ENCODE peak calls at places on chromosomes 11 and 22, in four cellular contexts. V, T, X and Z are unnamed samples.

GRCh38 chr11:10072841-10073240 is 221.2 kb downstream of the SBF2 start:
- DNase-seq in X (no peak), V (no peak), T (no peak), Z (no peak)

GRCh38 chr11:76207642-76208378 is 1.5 kb upstream of the WNT11 start:
- DNase-seq in V (peak), X (no peak), T (peak), Z (peak)

GRCh38 chr11:103773059-103773458 is 263.4 kb upstream of the DDI1 start:
- DNase-seq in T (no peak), V (no peak), X (no peak), Z (no peak)

GRCh38 chr11:68373189-68373809 is 60.9 kb downstream of the LRP5 start:
- DNase-seq in T (peak), X (no peak), V (no peak), Z (no peak)

GRCh38 chr22:27075891-27076290 is 418.5 kb downstream of the MIAT start:
- DNase-seq in X (no peak), V (no peak), T (no peak), Z (no peak)

GRCh38 chr11:69384548-69385465 is 90.9 kb downstream of the MYEOV start:
- DNase-seq in X (no peak), T (peak), V (no peak), Z (no peak)

GRCh38 chr22:17922925-17923898 is 101.1 kb downstream of the MICAL3 start:
- DNase-seq in T (no peak), V (no peak), X (no peak), Z (no peak)

GRCh38 chr22:24703101-24703500 is 71.4 kb downstream of the PIWIL3 start:
- DNase-seq in T (no peak), X (no peak), V (peak), Z (peak)

GRCh38 chr22:40237788-40238424 is 60.2 kb downstream of the TNRC6B start:
- DNase-seq in T (no peak), X (no peak), V (no peak), Z (no peak)

GRCh38 chr11:65791719-65792213 is 4.9 kb downstream of the OVOL1 start:
- DNase-seq in V (no peak), X (peak), T (peak), Z (no peak)

GRCh38 chr11:82523141-82523540 is 210.5 kb downstream of the FAM181B start:
- DNase-seq in T (no peak), V (no peak), X (no peak), Z (no peak)

GRCh38 chr11:60169264-60169915 is 13.5 kb downstream of the MS4A6A start:
- DNase-seq in T (no peak), X (no peak), V (peak), Z (peak)

GRCh38 chr22:27627444-27627833 is 174.1 kb downstream of the MN1 start:
- DNase-seq in X (no peak), T (no peak), V (peak), Z (peak)

GRCh38 chr11:12205330-12205729 is 94.9 kb downstream of the MICAL2 start:
- DNase-seq in T (no peak), V (no peak), X (no peak), Z (no peak)

GRCh38 chr22:43142881-43143562 is at the start of gene MCAT:
- DNase-seq in T (peak), X (peak), V (peak), Z (peak)

GRCh38 chr11:64153831-64154230 is 12.1 kb downstream of the MACROD1 start:
- DNase-seq in V (peak), X (no peak), T (no peak), Z (peak)

GRCh38 chr22:42074153-42074750 is at the start of gene PHETA2:
- DNase-seq in X (no peak), T (peak), V (no peak), Z (no peak)

GRCh38 chr11:112734207-112734606 is 227.0 kb upstream of the NCAM1 start:
- DNase-seq in X (no peak), T (no peak), V (peak), Z (no peak)

GRCh38 chr11:57240757-57241156 is 3.7 kb upstream of the APLNR start:
- DNase-seq in T (peak), X (no peak), V (no peak), Z (no peak)

GRCh38 chr22:38305481-38306448 is 11.5 kb downstream of the CSNK1E start:
- DNase-seq in T (no peak), X (peak), V (peak), Z (no peak)

GRCh38 chr11:128294685-128295079 is 292.7 kb downstream of the ETS1 start:
- DNase-seq in T (no peak), V (no peak), X (no peak), Z (no peak)
- TF ChIP-seq TAF1 in T (no peak), V (no peak), X (no peak), Z (no peak)

DNA sequence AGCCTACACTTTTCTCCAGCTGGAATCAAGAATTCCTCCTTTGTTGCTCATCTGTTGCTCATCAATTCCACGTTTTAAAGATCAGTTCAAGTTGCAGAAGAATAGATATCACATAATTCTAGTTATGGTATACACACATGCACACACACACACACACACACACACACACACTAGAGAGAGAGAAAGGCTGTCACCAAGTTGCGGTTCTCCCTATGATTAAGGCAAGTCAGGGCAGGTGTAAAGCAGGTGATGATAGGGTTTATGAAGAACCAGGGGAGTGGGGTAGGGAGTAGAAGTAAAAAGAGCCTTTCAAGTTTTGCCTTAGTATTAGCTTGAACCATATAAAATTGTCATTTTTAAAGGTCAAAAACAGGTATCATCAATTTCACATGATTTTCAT is 31.7 kb upstream of the TMPRSS4 start:
- DNase-seq in T (no peak), X (no peak), V (no peak), Z (no peak)
- TF ChIP-seq NFIC in T (no peak), X (no peak), V (no peak), Z (no peak)

GRCh38 chr11:19315511-19315910 is 74.8 kb upstream of the E2F8 start:
- DNase-seq in T (no peak), X (no peak), V (no peak), Z (no peak)

GRCh38 chr11:19321351-19321750 is 80.6 kb upstream of the E2F8 start:
- DNase-seq in T (no peak), X (no peak), V (no peak), Z (no peak)

GRCh38 chr11:19316434-19316833 is 75.7 kb upstream of the E2F8 start:
- DNase-seq in V (no peak), T (no peak), X (no peak), Z (no peak)

GRCh38 chr11:19323502-19323901 is 82.8 kb upstream of the E2F8 start:
- DNase-seq in X (no peak), V (no peak), T (no peak), Z (no peak)

DNA sequence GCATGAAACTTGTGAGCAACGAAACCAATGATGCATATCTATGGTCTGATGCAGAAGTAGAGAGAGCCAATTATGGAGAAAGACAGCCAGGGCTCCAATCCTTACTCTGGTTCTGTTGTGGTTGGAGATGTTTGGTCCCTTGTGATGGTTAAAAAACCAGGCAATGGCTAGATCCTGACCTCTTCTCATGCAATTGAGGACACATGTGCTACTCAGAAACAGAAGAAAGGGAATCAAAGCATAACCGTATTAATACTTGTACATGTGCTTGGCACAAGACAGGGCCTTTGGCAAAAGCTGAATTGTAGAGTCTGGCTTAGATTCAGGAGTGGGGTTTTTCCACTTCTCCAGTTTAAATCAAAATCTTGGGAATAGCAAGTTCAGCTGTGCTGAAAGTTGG is 80.0 kb upstream of the E2F8 start:
- DNase-seq in T (no peak), V (no peak), X (no peak), Z (no peak)
- TF ChIP-seq TAF1 in T (no peak), V (no peak), X (no peak), Z (no peak)

GRCh38 chr11:45180158-45180887 is 33.9 kb downstream of the PRDM11 start:
- DNase-seq in V (no peak), T (peak), X (no peak), Z (no peak)
- TF ChIP-seq NFIC in V (no peak), T (peak), X (no peak), Z (no peak)

GRCh38 chr11:72373163-72373562 is 61.2 kb downstream of the CLPB start:
- DNase-seq in T (no peak), X (no peak), V (no peak), Z (no peak)
- TF ChIP-seq TAF1 in T (no peak), X (no peak), V (no peak), Z (no peak)

GRCh38 chr11:102118937-102119336 is 8.7 kb downstream of the YAP1 start:
- DNase-seq in X (no peak), V (no peak), T (no peak), Z (peak)

GRCh38 chr11:102117472-102118113 is 7.3 kb downstream of the YAP1 start:
- DNase-seq in T (no peak), X (no peak), V (no peak), Z (no peak)

GRCh38 chr11:102121329-102121728 is 11.1 kb downstream of the YAP1 start:
- DNase-seq in V (no peak), X (no peak), T (no peak), Z (no peak)

GRCh38 chr11:102120006-102120405 is 9.8 kb downstream of the YAP1 start:
- DNase-seq in T (no peak), X (no peak), V (no peak), Z (peak)

DNA sequence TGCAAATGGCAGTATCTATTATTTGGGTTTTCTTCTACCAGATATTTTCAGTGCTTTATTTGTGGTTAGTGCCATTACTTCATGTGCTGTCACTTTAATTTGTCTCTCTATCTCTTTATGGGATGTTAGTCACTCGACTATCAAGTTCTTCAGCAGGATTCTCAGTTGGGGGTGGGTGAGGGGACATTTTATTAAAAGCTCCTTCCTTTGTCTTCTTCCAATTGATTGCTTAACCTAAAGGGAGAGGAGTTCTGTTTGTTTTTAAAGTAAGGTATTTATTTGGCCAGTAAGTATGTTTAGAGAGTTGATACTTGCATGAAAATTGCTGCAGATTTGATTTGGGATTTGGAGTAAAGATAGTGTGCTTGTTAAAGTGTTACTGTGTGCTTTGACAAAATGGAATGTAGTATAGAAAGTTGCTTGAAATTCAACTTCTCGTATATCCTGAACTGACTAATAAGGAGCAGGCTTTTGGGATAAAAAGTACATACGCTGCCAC is 10.2 kb downstream of the YAP1 start:
- DNase-seq in V (no peak), T (no peak), X (no peak), Z (no peak)
- TF ChIP-seq NFIC in V (no peak), T (no peak), X (no peak), Z (no peak)

GRCh38 chr11:20088368-20089260 is 71.7 kb downstream of the DBX1 start:
- DNase-seq in X (no peak), T (no peak), V (peak), Z (no peak)

GRCh38 chr11:20090654-20091374 is 69.5 kb downstream of the DBX1 start:
- DNase-seq in T (no peak), X (no peak), V (peak), Z (no peak)

GRCh38 chr11:20087118-20087521 is 73.2 kb downstream of the DBX1 start:
- DNase-seq in X (no peak), T (no peak), V (no peak), Z (no peak)

GRCh38 chr11:20089357-20089756 is 70.9 kb downstream of the DBX1 start:
- DNase-seq in V (no peak), T (no peak), X (no peak), Z (no peak)

GRCh38 chr11:20089796-20090653 is 70.2 kb downstream of the DBX1 start:
- DNase-seq in V (peak), T (no peak), X (no peak), Z (peak)
- TF ChIP-seq TAF1 in V (no peak), T (no peak), X (no peak), Z (no peak)